ENCODE peak calls at places on chromosome 22, in four cellular contexts. E, O, L and P are unnamed samples.

GRCh38 chr22:20591660-20592310 is 84.4 kb downstream of the MED15 start:
- DNase-seq in E (no peak), O (no peak), L (no peak), P (peak)

GRCh38 chr22:33335611-33336279 is 277.6 kb upstream of the SYN3 start:
- DNase-seq in E (no peak), O (no peak), L (no peak), P (no peak)

GRCh38 chr22:39665229-39665628 is 94.7 kb downstream of the CACNA1I start:
- DNase-seq in E (no peak), O (no peak), L (no peak), P (peak)

GRCh38 chr22:49404020-49404419 is 423.7 kb downstream of the BRD1 start:
- DNase-seq in E (no peak), O (no peak), L (no peak), P (no peak)

GRCh38 chr22:49462795-49463194 is 364.9 kb downstream of the BRD1 start:
- DNase-seq in E (no peak), O (no peak), L (no peak), P (no peak)

GRCh38 chr22:22662095-22662494 is 17.7 kb downstream of the GGTLC2 start:
- DNase-seq in E (no peak), O (no peak), L (no peak), P (no peak)

GRCh38 chr22:36936362-36937116 is 23.1 kb downstream of the CSF2RB start:
- DNase-seq in E (no peak), O (no peak), L (no peak), P (no peak)

GRCh38 chr22:36385491-36386350 is 2.0 kb downstream of the MYH9 start:
- DNase-seq in E (no peak), O (no peak), L (no peak), P (peak)

GRCh38 chr22:43925433-43926348 is 2.1 kb downstream of the PNPLA3 start:
- DNase-seq in E (no peak), O (no peak), L (no peak), P (peak)

GRCh38 chr22:19880786-19881569 is 26.3 kb upstream of the GNB1L start:
- DNase-seq in E (peak), O (no peak), L (no peak), P (peak)

GRCh38 chr22:42316988-42317387 is 46.5 kb upstream of the TCF20 start:
- DNase-seq in E (no peak), O (peak), L (no peak), P (no peak)

GRCh38 chr22:26445577-26446275 is 16.7 kb downstream of the ASPHD2 start:
- DNase-seq in E (no peak), O (no peak), L (no peak), P (no peak)

GRCh38 chr22:43007519-43008102 is 7.3 kb downstream of the PACSIN2 start:
- DNase-seq in E (no peak), O (no peak), L (no peak), P (no peak)

GRCh38 chr22:31001124-31001770 is 32.2 kb downstream of the TUG1 start:
- DNase-seq in E (no peak), O (no peak), L (no peak), P (no peak)

GRCh38 chr22:48976556-48977535 is 850.8 kb downstream of the BRD1 start:
- DNase-seq in E (no peak), O (no peak), L (no peak), P (no peak)

GRCh38 chr22:49941507-49942316 is 18.9 kb upstream of the PIM3 start:
- DNase-seq in E (no peak), O (no peak), L (no peak), P (no peak)

GRCh38 chr22:33919591-33920501 is at the start of gene LARGE1:
- DNase-seq in E (peak), O (no peak), L (peak), P (peak)

GRCh38 chr22:43151251-43152000 is at the start of gene TSPO:
- DNase-seq in E (no peak), O (peak), L (peak), P (peak)

GRCh38 chr22:46073683-46074504 is 76.4 kb upstream of the PPARA start:
- DNase-seq in E (no peak), O (no peak), L (no peak), P (no peak)